ENCODE peak calls at places on chromosomes 13 and 19, in five cellular contexts. B is NCI-H1092 treated with DMSO at 0.1 percent for 48 hours, K is amniotic stem cell, J is thoracic aorta, I is M059J. V is an unnamed sample.

GRCh38 chr19:45630463-45630862 is 8.7 kb downstream of the EML2 start:
- DNase-seq in B (no peak), K (peak; percentile 82), J (no peak), I (peak; percentile 96), V (no peak)

GRCh38 chr13:49993666-49994065 is 3.2 kb upstream of the TRIM13 start:
- DNase-seq in B (no peak), K (no peak), J (no peak), I (no peak), V (no peak)

GRCh38 chr13:105047676-105048295 is 1487.7 kb downstream of the EFNB2 start:
- DNase-seq in B (no peak), K (no peak), J (no peak), I (no peak), V (no peak)

GRCh38 chr19:2783781-2784145 is 690 bp upstream of the SGTA start:
- DNase-seq in B (no peak), K (no peak), J (no peak), I (no peak), V (no peak)

GRCh38 chr19:47719047-47719885 is 6.0 kb downstream of the EHD2 start:
- DNase-seq in B (no peak), K (peak; percentile 95), J (peak; percentile 36), I (peak; percentile 96), V (no peak)

GRCh38 chr19:33320636-33321035 is 18.3 kb upstream of the CEBPA start:
- DNase-seq in B (no peak), K (no peak), J (no peak), I (no peak), V (no peak)

GRCh38 chr19:4676955-4677731 is 7.0 kb upstream of the MYDGF start:
- DNase-seq in B (no peak), K (no peak), J (no peak), I (peak; percentile 16), V (no peak)

GRCh38 chr13:99816321-99816720 is 155.2 kb downstream of the ZIC5 start:
- DNase-seq in B (no peak), K (no peak), J (no peak), I (peak; percentile 66), V (no peak)

GRCh38 chr19:5926641-5927438 is 12.8 kb downstream of the CAPS start:
- DNase-seq in B (no peak), K (no peak), J (no peak), I (peak; percentile 14), V (no peak)

GRCh38 chr13:33958964-33959363 is 141.0 kb downstream of the RFC3 start:
- DNase-seq in B (no peak), K (no peak), J (no peak), I (no peak), V (no peak)

GRCh38 chr19:2444251-2445002 is 12.3 kb downstream of the LMNB2 start:
- DNase-seq in B (no peak), K (no peak), J (no peak), I (no peak), V (no peak)

GRCh38 chr13:113935081-113935511 is 38.8 kb downstream of the C13orf46 start:
- DNase-seq in B (peak; percentile 81), K (no peak), J (no peak), I (no peak), V (no peak)

GRCh38 chr19:34217952-34218817 is 36.2 kb upstream of the GARRE1 start:
- DNase-seq in B (peak; percentile 84), K (peak; percentile 67), J (no peak), I (peak; percentile 97), V (no peak)

GRCh38 chr19:40700083-40700482 is 9.6 kb upstream of the NUMBL start:
- DNase-seq in B (no peak), K (no peak), J (no peak), I (no peak), V (no peak)

GRCh38 chr13:44842158-44842557 is 147.1 kb downstream of the NUFIP1 start:
- DNase-seq in B (no peak), K (no peak), J (no peak), I (peak; percentile 65), V (no peak)

GRCh38 chr13:78777973-78778372 is 119.0 kb upstream of the OBI1 start:
- DNase-seq in B (peak; percentile 42), K (no peak), J (no peak), I (no peak), V (no peak)

GRCh38 chr19:13027031-13027430 is 31.8 kb downstream of the NFIX start:
- DNase-seq in B (no peak), K (no peak), J (no peak), I (no peak), V (no peak)

GRCh38 chr19:15268192-15268927 is 36.1 kb upstream of the EPHX3 start:
- DNase-seq in B (no peak), K (no peak), J (no peak), I (peak; percentile 45), V (no peak)

GRCh38 chr19:55118401-55118991 is 1.1 kb upstream of the PPP1R12C start:
- DNase-seq in B (no peak), K (no peak), J (no peak), I (no peak), V (no peak)

GRCh38 chr19:10353793-10354391 is 14.5 kb upstream of the ICAM3 start:
- DNase-seq in B (no peak), K (no peak), J (no peak), I (no peak), V (no peak)

GRCh38 chr13:64675256-64675892 is 2554.8 kb downstream of the PCDH9 start:
- DNase-seq in B (no peak), K (peak; percentile 31), J (no peak), I (peak; percentile 40), V (no peak)

GRCh38 chr13:48615017-48615416 is 38.7 kb upstream of the CYSLTR2 start:
- DNase-seq in B (no peak), K (no peak), J (no peak), I (no peak), V (no peak)

GRCh38 chr19:49161987-49162386 is 4.4 kb downstream of the TRPM4 start:
- DNase-seq in B (no peak), K (no peak), J (no peak), I (no peak), V (no peak)

GRCh38 chr19:19300613-19301012 is 19.7 kb downstream of the SUGP1 start:
- DNase-seq in B (no peak), K (no peak), J (no peak), I (no peak), V (no peak)

GRCh38 chr19:48190288-48191284 is 20.1 kb downstream of the ZSWIM9 start:
- DNase-seq in B (no peak), K (no peak), J (no peak), I (peak; percentile 74), V (no peak)

GRCh38 chr19:20165971-20166592 is 932 bp upstream of the ZNF486 start:
- DNase-seq in B (no peak), K (no peak), J (no peak), I (no peak), V (no peak)

GRCh38 chr19:3313199-3313575 is 53.2 kb upstream of the NFIC start:
- DNase-seq in B (no peak), K (no peak), J (no peak), I (no peak), V (no peak)

GRCh38 chr13:52195052-52195837 is 35.8 kb upstream of the NEK3 start:
- DNase-seq in B (no peak), K (no peak), J (peak; percentile 53), I (no peak), V (peak; percentile 65)

GRCh38 chr19:28633223-28634030 is 579.5 kb downstream of the UQCRFS1 start:
- DNase-seq in B (peak; percentile 63), K (no peak), J (no peak), I (no peak), V (no peak)

GRCh38 chr13:52599853-52600603 is 42.2 kb upstream of the HNRNPA1L2 start:
- DNase-seq in B (peak; percentile 75), K (no peak), J (no peak), I (peak; percentile 11), V (no peak)

GRCh38 chr19:13906525-13906904 is 514 bp downstream of the CC2D1A start:
- DNase-seq in B (no peak), K (no peak), J (no peak), I (no peak), V (no peak)

GRCh38 chr13:98172570-98173405 is 4.3 kb downstream of the RNF113B start:
- DNase-seq in B (no peak), K (no peak), J (no peak), I (no peak), V (no peak)

GRCh38 chr19:46394398-46394797 is 19.0 kb downstream of the CCDC8 start:
- DNase-seq in B (no peak), K (no peak), J (no peak), I (no peak), V (no peak)

GRCh38 chr19:3278294-3278693 is 53.8 kb downstream of the CELF5 start:
- DNase-seq in B (no peak), K (no peak), J (no peak), I (no peak), V (no peak)

V was measured in GM19239.